ENCODE peak calls at places on chromosomes 7 and 10, in six cellular contexts. C is neural crest cell, Z is dorsolateral prefrontal cortex, T is brain microvascular endothelial cell, H is Calu3, Y is uterus. M is an unnamed sample.

GRCh38 chr10:43865275-43866135 is 216.8 kb upstream of the ZNF32 start:
- DNase-seq in C (no peak), Z (no peak), T (no peak), H (no peak), Y (no peak), M (no peak)

GRCh38 chr7:117090820-117091219 is 137.5 kb downstream of the ST7 start:
- DNase-seq in C (no peak), Z (no peak), T (no peak), H (no peak), Y (no peak), M (no peak)

GRCh38 chr10:17782921-17783665 is 26.1 kb upstream of the MRC1 start:
- DNase-seq in C (no peak), Z (no peak), T (no peak), H (no peak), Y (peak), M (peak)

GRCh38 chr10:77478248-77478963 is 159.2 kb downstream of the KCNMA1 start:
- DNase-seq in C (no peak), Z (no peak), T (peak), H (no peak), Y (peak), M (no peak)

GRCh38 chr7:121793716-121794115 is 79.2 kb upstream of the PTPRZ1 start:
- DNase-seq in C (no peak), Z (no peak), T (no peak), H (no peak), Y (no peak), M (no peak)

GRCh38 chr7:68613405-68613804 is 984.9 kb upstream of the AUTS2 start:
- DNase-seq in C (no peak), Z (no peak), T (no peak), H (no peak), Y (no peak), M (no peak)

GRCh38 chr10:49080071-49080470 is 35.3 kb downstream of the VSTM4 start:
- DNase-seq in C (no peak), Z (no peak), T (peak), H (no peak), Y (no peak), M (no peak)

GRCh38 chr10:43202224-43202656 is 64.0 kb downstream of the CSGALNACT2 start:
- DNase-seq in C (peak), Z (peak), T (no peak), H (peak), Y (peak), M (no peak)

GRCh38 chr7:131745645-131746248 is 189.3 kb upstream of the PODXL start:
- DNase-seq in C (peak), Z (no peak), T (peak), H (peak), Y (no peak), M (no peak)

GRCh38 chr7:17444673-17445072 is 146.2 kb downstream of the AHR start:
- DNase-seq in C (no peak), Z (no peak), T (peak), H (peak), Y (no peak), M (no peak)

GRCh38 chr7:120412665-120413064 is 139.7 kb downstream of the KCND2 start:
- DNase-seq in C (no peak), Z (no peak), T (no peak), H (no peak), Y (no peak), M (no peak)

GRCh38 chr7:74598558-74598957 is 59.0 kb upstream of the GTF2I start:
- DNase-seq in C (no peak), Z (no peak), T (peak), H (no peak), Y (no peak), M (no peak)

GRCh38 chr7:129089521-129090212 is 34.8 kb upstream of the TNPO3 start:
- DNase-seq in C (no peak), Z (no peak), T (peak), H (no peak), Y (no peak), M (no peak)

GRCh38 chr10:126110434-126110833 is 214.1 kb downstream of the FANK1 start:
- DNase-seq in C (no peak), Z (no peak), T (no peak), H (no peak), Y (no peak), M (no peak)

GRCh38 chr7:36967387-36967786 is 243.1 kb upstream of the AOAH start:
- DNase-seq in C (peak), Z (no peak), T (peak), H (peak), Y (peak), M (peak)

GRCh38 chr7:16078076-16078952 is 343.0 kb downstream of the CRPPA start:
- DNase-seq in C (peak), Z (no peak), T (peak), H (peak), Y (no peak), M (no peak)

GRCh38 chr7:106626376-106627293 is 34.3 kb downstream of the CCDC71L start:
- DNase-seq in C (no peak), Z (no peak), T (no peak), H (peak), Y (no peak), M (no peak)

GRCh38 chr7:137880432-137880831 is 33.7 kb upstream of the DGKI start:
- DNase-seq in C (no peak), Z (no peak), T (peak), H (no peak), Y (peak), M (no peak)

GRCh38 chr7:5352440-5353010 is 69.8 kb downstream of the SLC29A4 start:
- DNase-seq in C (no peak), Z (no peak), T (no peak), H (no peak), Y (peak), M (no peak)

GRCh38 chr10:32055478-32056135 is 618 bp downstream of the KIF5B start:
- DNase-seq in C (peak), Z (peak), T (peak), H (peak), Y (peak), M (peak)

GRCh38 chr7:149023662-149024061 is 4.6 kb downstream of the PDIA4 start:
- DNase-seq in C (no peak), Z (no peak), T (no peak), H (no peak), Y (no peak), M (no peak)

GRCh38 chr7:41238851-41239331 is 464.0 kb downstream of the INHBA start:
- DNase-seq in C (no peak), Z (no peak), T (no peak), H (no peak), Y (no peak), M (no peak)

GRCh38 chr7:2104107-2104710 is 128.5 kb downstream of the MAD1L1 start:
- DNase-seq in C (peak), Z (peak), T (peak), H (no peak), Y (peak), M (peak)

GRCh38 chr10:62093863-62094291 is 174.8 kb downstream of the RTKN2 start:
- DNase-seq in C (no peak), Z (no peak), T (peak), H (peak), Y (no peak), M (no peak)

GRCh38 chr10:84095821-84096497 is 43.4 kb upstream of the GHITM start:
- DNase-seq in C (no peak), Z (no peak), T (no peak), H (no peak), Y (no peak), M (no peak)

GRCh38 chr10:63935705-63936104 is 414.5 kb downstream of the REEP3 start:
- DNase-seq in C (no peak), Z (no peak), T (no peak), H (no peak), Y (no peak), M (no peak)

GRCh38 chr7:150824379-150825177 is 24.0 kb downstream of the TMEM176A start:
- DNase-seq in C (no peak), Z (no peak), T (no peak), H (no peak), Y (no peak), M (no peak)
- TF ChIP-seq CTCF in C (no peak), Z (no peak), T (no peak), H (no peak), Y (no peak), M (no peak)

GRCh38 chr7:96800122-96800521 is 90.5 kb upstream of the SEM1 start:
- DNase-seq in C (no peak), Z (no peak), T (no peak), H (no peak), Y (no peak), M (no peak)

DNA sequence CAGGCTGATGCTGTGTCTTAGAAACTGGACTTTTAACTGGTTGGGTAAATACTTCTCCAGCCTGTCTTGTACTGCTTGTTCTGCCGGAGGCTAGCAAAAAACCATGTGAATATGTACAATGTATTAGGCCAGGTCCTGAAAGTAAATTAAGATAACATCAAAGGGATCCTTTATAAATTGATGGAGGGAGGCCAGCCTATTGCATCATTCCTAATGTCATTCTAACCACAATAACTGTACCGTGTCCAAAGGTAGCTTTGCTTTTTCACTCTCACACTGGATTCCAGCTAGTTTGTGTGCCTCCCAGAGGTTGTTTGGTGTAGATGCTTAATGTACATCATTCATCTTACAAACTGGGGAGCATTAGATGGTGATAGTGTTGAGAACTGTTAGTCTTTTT is 91.2 kb upstream of the SEM1 start:
- DNase-seq in C (no peak), Z (no peak), T (no peak), H (peak), Y (no peak), M (no peak)
- TF ChIP-seq CTCF in C (no peak), Z (no peak), T (no peak), H (no peak), Y (no peak), M (no peak)

DNA sequence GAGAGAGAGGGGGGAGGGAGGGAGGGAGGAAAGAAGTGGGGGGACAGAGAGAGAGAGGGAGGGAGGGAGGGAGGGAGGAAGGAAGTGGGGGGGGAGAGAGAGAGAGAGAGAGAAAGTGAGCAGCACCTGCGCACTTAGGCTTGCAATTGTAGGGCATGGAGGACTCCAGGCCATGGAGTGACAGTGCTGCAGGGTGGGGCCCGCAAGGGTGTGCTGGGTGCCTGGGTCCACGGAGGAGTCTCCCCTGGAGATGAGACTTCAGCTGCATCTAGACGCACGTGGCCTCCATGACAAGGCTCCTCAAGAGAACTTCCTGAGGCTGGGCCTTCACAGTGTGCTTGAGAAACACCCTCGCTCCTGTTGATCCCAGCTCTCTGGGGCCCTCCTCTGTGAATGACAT is 44.5 kb downstream of the CLRN3 start:
- DNase-seq in C (no peak), Z (no peak), T (no peak), H (no peak), Y (no peak), M (no peak)
- TF ChIP-seq CTCF in C (no peak), Z (no peak), T (no peak), H (no peak), Y (no peak), M (no peak)

DNA sequence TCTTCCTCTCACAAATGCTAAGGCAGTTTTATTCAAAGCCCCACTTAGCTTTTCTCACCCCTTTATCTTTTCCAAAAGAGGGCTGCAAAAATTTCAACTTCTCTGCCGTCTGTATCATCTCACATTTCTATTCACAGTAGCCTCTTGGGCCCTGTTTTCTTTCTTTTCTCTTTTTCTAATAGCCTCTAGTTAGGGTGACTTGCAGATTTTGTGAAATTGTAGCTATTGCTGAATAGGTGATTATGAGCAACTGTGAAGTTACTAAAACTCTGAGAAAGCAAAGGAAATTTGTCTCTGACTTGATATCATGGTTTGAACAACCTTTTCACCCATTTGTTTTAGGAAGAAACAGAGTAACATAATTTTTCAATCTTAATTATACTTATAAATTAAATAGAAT is 29.2 kb downstream of the EXOC4 start:
- DNase-seq in C (no peak), Z (no peak), T (no peak), H (no peak), Y (no peak), M (no peak)
- TF ChIP-seq CTCF in C (no peak), Z (no peak), T (no peak), H (no peak), Y (no peak), M (no peak)

DNA sequence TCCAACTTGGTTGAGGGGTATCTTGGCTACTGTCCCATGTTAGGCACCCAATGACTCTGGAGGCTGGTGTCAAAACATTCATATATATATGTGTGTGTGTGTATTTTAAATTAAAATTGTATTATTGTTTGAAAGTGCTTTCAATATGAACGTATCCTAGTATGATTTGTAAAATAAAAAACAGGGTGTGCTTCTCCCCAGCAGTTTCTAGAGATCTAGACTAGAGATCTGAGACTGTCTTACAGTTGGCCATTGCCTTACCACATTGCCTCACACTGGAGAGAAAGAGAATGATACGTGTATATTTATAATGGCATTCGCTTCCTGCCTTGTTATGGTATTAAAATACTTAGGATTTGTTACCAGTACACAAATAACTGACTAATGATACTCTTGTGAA is 1.2 kb downstream of the BAG3 start:
- DNase-seq in C (no peak), Z (no peak), T (no peak), H (peak), Y (no peak), M (peak)
- TF ChIP-seq CTCF in C (peak), Z (no peak), T (peak), H (no peak), Y (no peak), M (no peak)

DNA sequence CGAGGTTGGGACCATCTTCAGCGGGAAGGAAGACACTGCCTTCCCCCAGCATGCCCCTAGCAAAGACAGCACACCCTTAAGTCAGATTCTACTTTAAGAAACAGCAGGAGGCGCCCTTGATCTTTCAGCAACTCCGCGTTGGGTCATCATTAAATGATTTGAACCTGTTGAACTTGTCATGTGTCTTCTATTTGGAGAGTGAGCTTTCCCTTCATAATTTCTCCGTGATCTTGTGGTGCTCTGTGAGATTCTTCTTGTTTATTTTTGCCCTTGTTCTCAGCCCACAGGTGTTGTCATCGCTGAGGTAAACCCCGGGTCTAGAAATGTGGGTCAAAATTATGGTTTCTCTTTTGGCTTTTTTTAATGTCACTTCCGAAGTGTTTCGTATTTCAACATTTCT is 49.5 kb upstream of the PITRM1 start:
- DNase-seq in C (no peak), Z (no peak), T (peak), H (no peak), Y (no peak), M (no peak)
- TF ChIP-seq CTCF in C (peak), Z (no peak), T (peak), H (no peak), Y (no peak), M (no peak)

DNA sequence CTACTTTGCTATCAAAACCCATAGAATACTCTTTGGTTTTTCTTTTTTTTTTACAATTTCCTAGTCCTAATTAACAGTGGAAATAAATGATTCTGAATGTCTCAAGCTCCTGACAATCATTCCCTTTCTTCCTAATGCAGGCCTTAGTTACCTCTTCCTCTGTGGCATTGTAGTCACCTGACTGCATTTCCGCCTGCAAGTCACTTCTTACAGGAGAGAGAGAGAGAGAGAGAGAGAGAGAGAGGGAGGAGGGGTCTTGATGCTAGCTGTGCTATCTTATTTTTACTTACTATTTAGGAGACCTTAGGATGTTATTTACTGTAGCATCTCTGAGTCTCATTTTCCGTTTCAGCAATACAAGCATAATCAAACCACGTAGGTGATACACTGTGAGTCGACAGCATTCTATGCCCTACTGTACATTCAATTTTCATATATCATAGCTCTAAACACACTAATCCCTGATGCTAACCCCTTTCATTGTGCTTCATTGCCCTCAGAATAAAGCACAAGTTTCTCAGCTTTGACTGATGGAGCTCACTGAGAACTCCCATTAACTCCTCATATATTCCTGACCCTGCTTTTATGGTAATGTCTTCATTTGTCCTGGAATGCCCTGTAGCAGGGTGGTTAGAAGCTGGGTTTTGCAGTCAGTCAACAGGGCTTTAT is 1237.3 kb downstream of the XPNPEP1 start:
- DNase-seq in C (no peak), Z (no peak), T (no peak), H (no peak), Y (no peak), M (no peak)
- TF ChIP-seq CTCF in C (no peak), Z (no peak), T (no peak), H (no peak), Y (no peak), M (no peak)

M was measured in gastrocnemius medialis.